ENCODE peak calls at places on chromosomes 13 and 19, in ten cellular contexts. H, N, L, B, O, G, W, C, T and J are unnamed samples.

GRCh38 chr13:50124536-50125305 is 109.5 kb downstream of the KCNRG start:
- DNase-seq in T (no peak), G (peak; percentile 97), N (peak; percentile 52), O (no peak), H (peak; percentile 99), C (peak; percentile 98), B (peak; percentile 57), W (peak; percentile 95), L (peak; percentile 70), J (peak; percentile 38)

GRCh38 chr13:51793570-51794273 is 10.2 kb downstream of the DHRS12 start:
- DNase-seq in O (no peak), L (peak; percentile 87), N (peak; percentile 56), C (peak; percentile 66), W (no peak), H (no peak), B (peak; percentile 79), G (peak; percentile 72), T (no peak), J (peak; percentile 76)

GRCh38 chr13:42474954-42475353 is 99.0 kb upstream of the TNFSF11 start:
- DNase-seq in C (peak; percentile 53), N (no peak), T (peak; percentile 36), B (peak; percentile 35), L (peak; percentile 90), H (no peak), G (no peak), O (no peak), W (no peak), J (no peak)

GRCh38 chr19:28542394-28543243 is 670.3 kb downstream of the UQCRFS1 start:
- DNase-seq in O (no peak), N (no peak), H (no peak), T (no peak), B (no peak), G (no peak), C (no peak), W (no peak), L (no peak), J (no peak)

GRCh38 chr13:112986946-112987345 is 17.9 kb downstream of the MCF2L start:
- DNase-seq in G (no peak), O (no peak), L (no peak), T (no peak), B (no peak), W (no peak), C (no peak), N (no peak), H (no peak), J (no peak)

GRCh38 chr19:40530091-40530901 is 46.4 kb upstream of the SHKBP1 start:
- DNase-seq in G (no peak), C (no peak), H (peak; percentile 23), N (no peak), B (no peak), W (peak; percentile 57), T (no peak), L (no peak), O (no peak), J (no peak)

GRCh38 chr13:23850134-23850533 is 39.1 kb downstream of the MIPEP start:
- DNase-seq in G (no peak), L (no peak), C (no peak), H (no peak), B (no peak), T (no peak), W (no peak), N (no peak), O (no peak), J (no peak)

GRCh38 chr13:37192986-37193385 is 87.5 kb upstream of the CSNK1A1L start:
- DNase-seq in G (no peak), L (peak; percentile 74), H (no peak), O (no peak), T (no peak), B (peak; percentile 18), N (no peak), C (peak; percentile 36), W (no peak), J (no peak)

GRCh38 chr19:1755467-1756155 is 2.3 kb downstream of the ONECUT3 start:
- DNase-seq in C (no peak), W (no peak), H (no peak), T (no peak), O (no peak), N (no peak), L (no peak), B (no peak), G (no peak), J (no peak)

GRCh38 chr19:1758231-1758577 is 4.9 kb downstream of the ONECUT3 start:
- DNase-seq in N (no peak), H (no peak), L (no peak), W (no peak), G (no peak), O (no peak), B (no peak), C (no peak), T (no peak), J (no peak)

GRCh38 chr19:1756264-1756663 is 3.0 kb downstream of the ONECUT3 start:
- DNase-seq in N (no peak), O (no peak), T (no peak), H (no peak), C (no peak), B (no peak), G (no peak), L (no peak), W (no peak), J (no peak)

GRCh38 chr19:1757468-1758230 is 4.3 kb downstream of the ONECUT3 start:
- DNase-seq in N (no peak), O (no peak), B (no peak), T (no peak), W (no peak), L (no peak), C (no peak), H (no peak), G (no peak), J (no peak)

DNA sequence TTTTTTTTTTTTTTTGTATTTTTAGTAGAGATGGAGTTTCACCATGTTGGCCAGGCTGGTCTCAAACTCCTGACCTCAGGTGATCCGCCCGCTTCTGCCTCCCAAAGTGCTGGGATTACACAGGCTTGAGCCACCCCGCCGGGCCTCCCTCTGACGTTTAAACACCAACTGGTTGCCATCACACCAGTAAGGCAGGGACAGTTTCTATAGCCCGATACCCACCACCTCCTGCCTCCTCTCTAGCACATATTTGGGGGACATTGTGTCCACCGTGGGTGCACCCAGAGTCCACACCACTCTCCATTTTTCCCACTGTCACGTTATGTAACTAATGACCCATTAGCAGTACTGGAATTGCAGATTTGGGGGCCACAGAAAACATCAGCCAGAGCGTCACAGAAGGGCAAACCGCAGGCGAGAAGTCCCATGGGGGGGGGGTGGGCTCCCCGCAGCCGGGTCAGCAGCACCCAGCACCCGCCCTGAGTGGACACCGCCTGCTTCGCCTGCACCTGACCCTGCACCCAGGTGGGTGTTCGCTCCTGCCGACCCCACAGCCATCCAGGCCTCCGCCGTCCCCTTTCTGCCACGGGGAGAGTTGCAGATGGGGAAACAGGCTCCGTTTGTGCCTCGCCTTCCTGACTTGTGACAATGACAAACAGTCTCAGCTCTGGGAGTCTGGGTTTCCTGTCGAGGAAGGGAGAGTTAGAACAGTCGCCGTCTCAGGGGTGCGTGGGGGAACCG is 3.6 kb downstream of the ONECUT3 start:
- DNase-seq in H (no peak), G (no peak), O (no peak), W (no peak), N (no peak), C (no peak), L (no peak), B (no peak), T (no peak), J (no peak)
- H3K4me3 ChIP-seq in H (no peak overlapping the region), G (no peak overlapping the region), O (no peak overlapping the region), W (no peak overlapping the region), N (no peak overlapping the region), C (no peak overlapping the region), L (no peak overlapping the region), B (no peak overlapping the region), T (no peak overlapping the region), J (no peak overlapping the region)

DNA sequence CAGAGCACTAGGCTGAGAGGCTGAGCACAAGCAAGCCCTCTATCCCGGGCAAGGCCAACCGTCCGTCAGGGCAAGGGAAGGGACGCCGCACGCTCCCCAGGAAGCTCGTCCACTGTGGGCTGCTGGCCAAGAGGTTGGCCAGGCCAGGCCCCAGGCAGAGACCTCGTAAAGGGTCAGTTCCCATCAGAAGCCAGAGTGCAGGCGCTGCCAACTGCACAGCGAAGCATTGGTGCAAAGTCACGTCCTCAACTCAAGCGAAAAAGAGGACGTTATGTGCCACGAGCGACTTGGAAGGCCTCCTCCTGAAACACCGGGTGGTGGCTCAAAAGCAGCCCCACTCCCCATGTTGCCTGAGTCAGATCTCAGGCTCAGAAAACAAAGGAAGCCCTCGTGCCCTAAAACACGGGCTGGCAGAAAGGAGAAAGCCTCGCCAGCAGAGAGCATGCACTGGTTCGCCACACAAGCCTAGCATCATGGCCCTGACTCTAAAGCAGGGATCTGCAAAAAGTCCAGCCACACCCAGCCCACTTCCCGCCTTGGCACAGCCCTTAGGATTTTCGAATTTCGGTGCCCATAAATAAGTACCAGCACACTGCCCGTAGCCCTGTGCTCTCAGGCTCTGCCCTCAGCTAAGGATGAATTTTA is 4.7 kb downstream of the AKAP8 start:
- DNase-seq in H (peak; percentile 61), G (no peak), B (no peak), N (no peak), C (no peak), L (no peak), T (no peak), W (peak; percentile 71), O (no peak), J (no peak)
- TF ChIP-seq CTCF in H (no peak), G (no peak), B (no peak), N (no peak), C (no peak), L (no peak), T (no peak), W (no peak), O (no peak), J (no peak)

DNA sequence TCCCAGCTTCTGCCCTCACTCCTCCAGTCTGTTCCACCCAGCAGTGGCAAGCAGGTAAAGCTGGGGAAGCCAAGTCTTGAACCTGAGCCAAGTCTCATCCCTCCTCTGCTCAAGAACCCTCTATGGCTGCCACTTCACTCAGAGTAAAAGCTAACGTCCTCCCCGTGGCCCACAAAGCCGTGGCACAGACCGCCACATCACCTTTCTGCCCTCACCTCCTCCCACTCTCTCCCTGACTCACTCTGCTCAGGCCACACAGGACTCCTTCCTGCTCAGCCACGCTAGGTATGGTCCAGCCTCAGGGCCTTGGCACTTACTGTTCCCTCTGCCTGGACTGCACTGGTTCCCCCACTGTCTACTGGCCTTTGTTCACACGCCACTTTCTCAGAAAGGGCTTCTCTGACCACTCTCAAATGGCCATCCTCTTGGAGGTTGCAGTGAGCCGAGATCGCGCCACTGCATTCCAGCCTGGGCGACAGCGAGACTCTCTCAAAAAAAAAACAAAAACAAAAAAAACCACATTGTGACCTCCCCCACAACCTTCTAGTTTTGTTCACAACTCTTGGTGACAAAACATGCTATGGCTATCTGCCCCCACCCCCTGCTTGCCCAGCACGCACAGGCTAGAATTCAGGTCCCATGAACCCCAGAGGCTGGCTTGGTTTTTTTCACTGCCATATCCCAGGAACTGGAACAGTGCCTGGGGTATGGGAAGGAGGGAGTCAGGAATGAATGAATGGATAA is 15.8 kb downstream of the NDUFB7 start:
- DNase-seq in O (no peak), N (no peak), B (no peak), W (no peak), T (no peak), C (no peak), H (no peak), L (peak; percentile 28), G (no peak), J (no peak)
- H3K4me3 ChIP-seq in O (no peak overlapping the region), N (no peak overlapping the region), B (no peak overlapping the region), W (no peak overlapping the region), T (no peak overlapping the region), C (no peak overlapping the region), H (peak overlapping the region; percentile 15), L (no peak overlapping the region), G (peak overlapping the region; percentile 12), J (no peak overlapping the region)

DNA sequence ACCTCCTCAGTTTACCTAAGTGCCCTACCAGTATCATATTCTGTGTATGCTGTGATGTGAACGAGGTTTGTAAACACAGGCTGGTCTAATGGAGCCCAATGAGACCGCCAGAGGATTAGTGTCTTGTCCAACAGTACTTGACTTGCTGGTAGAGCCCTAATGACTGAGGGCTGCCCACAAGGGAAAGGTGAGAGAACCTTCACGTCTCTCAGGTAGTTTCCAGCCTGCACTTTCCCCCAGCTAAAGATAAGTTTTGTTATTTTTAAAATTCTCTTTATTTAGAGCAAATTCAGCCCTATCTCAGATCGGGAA is 498 bp upstream of the RBM26 start:
- DNase-seq in C (no peak), H (no peak), L (no peak), W (no peak), G (no peak), O (no peak), B (no peak), T (no peak), N (no peak), J (no peak)
- TF ChIP-seq CTCF in C (no peak), H (no peak), L (no peak), W (no peak), G (no peak), O (no peak), B (no peak), T (no peak), N (no peak), J (no peak)